ENCODE peak calls at places on chromosomes 12 and 14, in ten cellular contexts. F is activated naive CD4-positive, alpha-beta T cell treated with Interleukin-2 at 50 U/mL for 16 hours; Z is stimulated activated CD8-positive, alpha-beta memory T cell treated with anti-CD3 and anti-CD28 coated beads, Interleukin-12 subunit alpha, Interleukin-12 subunit beta, amount 100 ng/mL, for 1 hour; P is EL; T is posterior cingulate gyrus; Q is ELR; S is C1 segment of cervical spinal cord; B is AG08396; U is stimulated activated CD4-positive, alpha-beta T cell treated with anti-CD3 and anti-CD28 coated beads, TNF-alpha, amount 100 ng/mL, for 4 hours; M is HuH-7.5. G is an unnamed sample.

GRCh38 chr12:113697646-113698504 is 226.2 kb upstream of the LHX5 start:
- DNase-seq in F (no peak), Z (no peak), P (no peak), T (no peak), Q (no peak), S (no peak), B (no peak), U (no peak), M (no peak), G (no peak)

GRCh38 chr12:1949771-1950470 is 31.5 kb upstream of the CACNA2D4 start:
- DNase-seq in F (no peak), Z (no peak), P (no peak), T (peak; percentile 91), Q (no peak), S (no peak), B (no peak), U (no peak), M (no peak), G (no peak)

GRCh38 chr14:94673781-94674231 is 61.6 kb downstream of the SERPINA3 start:
- DNase-seq in F (no peak), Z (no peak), P (peak; percentile 42), T (no peak), Q (peak; percentile 32), S (no peak), B (no peak), U (no peak), M (no peak), G (no peak)

GRCh38 chr12:9647825-9648700 is 21.4 kb upstream of the CLEC2D start:
- DNase-seq in F (peak; percentile 91), Z (peak; percentile 77), P (peak; percentile 90), T (peak; percentile 89), Q (peak; percentile 90), S (peak; percentile 74), B (peak; percentile 87), U (peak; percentile 75), M (peak; percentile 81), G (peak; percentile 24)

GRCh38 chr12:69266045-69266635 is 26.8 kb downstream of the CPSF6 start:
- DNase-seq in F (no peak), Z (no peak), P (peak; percentile 63), T (no peak), Q (peak; percentile 91), S (no peak), B (peak; percentile 15), U (no peak), M (no peak), G (no peak)

GRCh38 chr12:1502441-1502785 is 92.0 kb downstream of the FBXL14 start:
- DNase-seq in F (no peak), Z (no peak), P (no peak), T (no peak), Q (no peak), S (no peak), B (peak; percentile 39), U (no peak), M (no peak), G (no peak)

GRCh38 chr14:75383721-75384120 is 44.1 kb upstream of the JDP2 start:
- DNase-seq in F (no peak), Z (no peak), P (no peak), T (no peak), Q (no peak), S (no peak), B (no peak), U (no peak), M (no peak), G (no peak)

GRCh38 chr14:93430889-93431670 is at the start of gene UNC79:
- DNase-seq in F (no peak), Z (no peak), P (no peak), T (peak; percentile 93), Q (no peak), S (peak; percentile 76), B (peak; percentile 8), U (no peak), M (no peak), G (peak; percentile 48)

GRCh38 chr12:53949631-53950440 is 4.9 kb upstream of the HOXC12 start:
- DNase-seq in F (no peak), Z (no peak), P (no peak), T (no peak), Q (no peak), S (no peak), B (no peak), U (no peak), M (peak; percentile 58), G (no peak)

GRCh38 chr12:42641231-42641630 is 51.7 kb upstream of the PRICKLE1 start:
- DNase-seq in F (no peak), Z (no peak), P (no peak), T (no peak), Q (no peak), S (no peak), B (no peak), U (no peak), M (no peak), G (no peak)

GRCh38 chr12:4270670-4271432 is 2.7 kb upstream of the CCND2 start:
- DNase-seq in F (peak; percentile 52), Z (no peak), P (no peak), T (no peak), Q (no peak), S (peak; percentile 66), B (peak; percentile 24), U (no peak), M (no peak), G (no peak)

GRCh38 chr12:66896797-66897196 is 217.9 kb upstream of the GRIP1 start:
- DNase-seq in F (no peak), Z (no peak), P (no peak), T (peak; percentile 82), Q (no peak), S (no peak), B (no peak), U (no peak), M (no peak), G (peak; percentile 2)

GRCh38 chr12:78095623-78096022 is 264.9 kb downstream of the NAV3 start:
- DNase-seq in F (no peak), Z (no peak), P (no peak), T (no peak), Q (peak; percentile 54), S (no peak), B (no peak), U (no peak), M (no peak), G (no peak)

GRCh38 chr12:68975811-68976210 is 42.8 kb upstream of the CPM start:
- DNase-seq in F (no peak), Z (no peak), P (no peak), T (no peak), Q (no peak), S (no peak), B (no peak), U (no peak), M (no peak), G (no peak)

GRCh38 chr14:104682107-104682593 is 7.3 kb upstream of the INF2 start:
- DNase-seq in F (no peak), Z (no peak), P (peak; percentile 74), T (peak; percentile 79), Q (peak; percentile 49), S (no peak), B (no peak), U (no peak), M (no peak), G (no peak)

GRCh38 chr12:230925-231671 is 17.1 kb upstream of the SLC6A12 start:
- DNase-seq in F (no peak), Z (no peak), P (no peak), T (peak; percentile 55), Q (no peak), S (peak; percentile 70), B (no peak), U (no peak), M (no peak), G (peak; percentile 23)

GRCh38 chr14:94560291-94560665 is 964 bp upstream of the SERPINA4 start:
- DNase-seq in F (no peak), Z (no peak), P (no peak), T (no peak), Q (no peak), S (no peak), B (no peak), U (no peak), M (no peak), G (no peak)

GRCh38 chr12:64390275-64390851 is at the start of gene C12orf56:
- DNase-seq in F (peak; percentile 17), Z (no peak), P (peak; percentile 54), T (peak; percentile 76), Q (peak; percentile 66), S (peak; percentile 9), B (peak; percentile 53), U (no peak), M (peak; percentile 37), G (no peak)

GRCh38 chr14:65879218-65880009 is 466.9 kb downstream of the FUT8 start:
- DNase-seq in F (no peak), Z (no peak), P (peak; percentile 16), T (no peak), Q (peak; percentile 82), S (no peak), B (peak; percentile 29), U (no peak), M (no peak), G (no peak)

GRCh38 chr14:87567926-87568325 is 425.1 kb downstream of the GALC start:
- DNase-seq in F (no peak), Z (no peak), P (no peak), T (no peak), Q (no peak), S (no peak), B (no peak), U (no peak), M (no peak), G (no peak)

GRCh38 chr14:101215266-101215665 is 311.7 kb upstream of the RTL1 start:
- DNase-seq in F (no peak), Z (no peak), P (no peak), T (peak; percentile 17), Q (no peak), S (no peak), B (no peak), U (no peak), M (no peak), G (no peak)

GRCh38 chr14:85534914-85535313 is 5.0 kb downstream of the FLRT2 start:
- DNase-seq in F (no peak), Z (no peak), P (peak; percentile 13), T (no peak), Q (peak; percentile 37), S (no peak), B (no peak), U (no peak), M (no peak), G (peak; percentile 6)

GRCh38 chr12:116143883-116144266 is 133.6 kb downstream of the MED13L start:
- DNase-seq in F (no peak), Z (no peak), P (peak; percentile 77), T (no peak), Q (peak; percentile 67), S (no peak), B (no peak), U (no peak), M (no peak), G (no peak)